ENCODE peak calls at places on chromosomes 1 and 21, in seven cellular contexts. A is GM23338, B is breast epithelium, S is prostate gland, G is H1, W is spleen, Z is Panc1. P is an unnamed sample.

GRCh38 chr1:240055978-240056772 is 35.5 kb upstream of the FMN2 start:
- DNase-seq in G (no peak), S (no peak), W (no peak), Z (no peak), B (no peak), A (no peak), P (no peak)

GRCh38 chr1:236147521-236148470 is 5.5 kb downstream of the GPR137B start:
- DNase-seq in W (no peak), S (no peak), B (no peak), Z (no peak), G (no peak), A (no peak), P (no peak)

GRCh38 chr1:62407398-62408009 is 29.3 kb upstream of the USP1 start:
- DNase-seq in B (no peak), Z (peak), S (peak), G (no peak), A (peak), W (no peak), P (peak)

GRCh38 chr21:36776981-36777617 is 78.2 kb downstream of the SIM2 start:
- DNase-seq in S (no peak), G (no peak), W (no peak), A (no peak), Z (no peak), B (no peak), P (no peak)

GRCh38 chr1:207867136-207868081 is 43.5 kb downstream of the CD34 start:
- DNase-seq in W (peak), Z (no peak), B (peak), A (no peak), G (no peak), S (peak), P (no peak)

GRCh38 chr1:5348732-5349465 is 643.3 kb downstream of the NPHP4 start:
- DNase-seq in A (no peak), B (no peak), Z (no peak), W (no peak), G (no peak), S (no peak), P (no peak)

GRCh38 chr1:162319510-162320160 is 57.0 kb downstream of the SPATA46 start:
- DNase-seq in Z (no peak), W (no peak), S (peak), G (no peak), A (no peak), B (peak), P (no peak)

GRCh38 chr21:26389971-26390641 is 183.0 kb downstream of the CYYR1 start:
- DNase-seq in S (peak), Z (peak), A (no peak), G (no peak), W (no peak), B (no peak), P (no peak)

GRCh38 chr21:35346697-35347096 is 297.6 kb upstream of the RUNX1 start:
- DNase-seq in A (no peak), Z (no peak), G (no peak), S (no peak), B (no peak), W (no peak), P (no peak)

GRCh38 chr1:71638081-71638766 is 557.4 kb upstream of the ZRANB2 start:
- DNase-seq in A (no peak), B (no peak), S (no peak), Z (no peak), W (no peak), G (no peak), P (no peak)

GRCh38 chr1:210587547-210587946 is 258.8 kb downstream of the HHAT start:
- DNase-seq in Z (no peak), S (no peak), A (peak), G (no peak), B (no peak), W (no peak), P (no peak)

GRCh38 chr1:8754993-8755392 is 62.4 kb downstream of the RERE start:
- DNase-seq in Z (no peak), B (no peak), G (no peak), S (no peak), W (no peak), A (peak), P (no peak)

GRCh38 chr21:39025198-39025597 is 158.1 kb downstream of the PSMG1 start:
- DNase-seq in A (no peak), S (no peak), B (no peak), G (no peak), W (no peak), Z (no peak), P (no peak)

GRCh38 chr21:39033878-39034589 is 149.2 kb downstream of the PSMG1 start:
- DNase-seq in W (no peak), G (no peak), B (peak), S (peak), Z (no peak), A (no peak), P (no peak)

GRCh38 chr21:39030127-39030884 is 152.9 kb downstream of the PSMG1 start:
- DNase-seq in S (no peak), Z (no peak), G (peak), A (peak), W (no peak), B (no peak), P (no peak)

GRCh38 chr21:39024538-39024937 is 158.7 kb downstream of the PSMG1 start:
- DNase-seq in W (no peak), Z (no peak), B (no peak), A (no peak), S (no peak), G (no peak), P (no peak)

DNA sequence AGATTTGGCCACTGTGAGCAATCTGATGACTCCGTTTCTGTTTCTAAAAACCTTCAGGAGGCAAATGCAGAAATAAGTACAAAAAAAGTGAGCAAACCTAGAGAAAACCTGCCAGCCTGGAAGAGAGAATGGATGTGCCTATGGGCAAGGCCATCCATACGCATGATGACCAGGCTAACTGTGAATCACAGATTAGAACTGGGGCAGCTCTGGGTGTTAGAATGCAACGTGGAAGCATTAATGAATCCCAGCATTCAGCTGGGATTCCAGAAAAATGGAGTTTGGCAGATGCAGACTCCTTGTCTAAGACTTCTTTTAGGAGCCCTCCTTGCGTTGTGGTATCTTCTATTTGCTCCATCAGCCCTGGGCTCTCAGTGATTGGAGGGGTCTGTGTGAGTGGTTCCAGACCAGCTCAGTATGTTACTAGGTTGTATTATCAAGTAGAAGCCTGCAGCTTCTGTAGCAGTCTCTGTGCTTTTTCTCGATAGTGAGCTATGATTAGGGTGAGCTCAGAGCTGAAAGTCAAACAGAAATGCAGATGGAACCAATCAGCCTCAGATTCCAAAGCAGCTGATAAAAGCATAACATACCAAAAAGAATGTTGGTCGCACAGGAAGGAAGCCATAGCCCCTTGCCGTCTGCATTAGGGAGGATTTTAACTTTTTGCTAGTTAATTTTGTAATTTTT is 154.0 kb downstream of the PSMG1 start:
- DNase-seq in A (no peak), G (no peak), W (no peak), B (no peak), Z (no peak), S (no peak), P (no peak)
- H3K27ac ChIP-seq in A (peak), G (no peak), W (no peak), B (no peak), Z (no peak), S (no peak), P (peak)

GRCh38 chr1:205852969-205853368 is 3.0 kb upstream of the PM20D1 start:
- DNase-seq in Z (no peak), W (no peak), G (no peak), B (no peak), S (no peak), A (no peak), P (no peak)

GRCh38 chr1:205851993-205852392 is 2.1 kb upstream of the PM20D1 start:
- DNase-seq in A (no peak), W (no peak), B (no peak), Z (no peak), S (no peak), G (no peak), P (no peak)

DNA sequence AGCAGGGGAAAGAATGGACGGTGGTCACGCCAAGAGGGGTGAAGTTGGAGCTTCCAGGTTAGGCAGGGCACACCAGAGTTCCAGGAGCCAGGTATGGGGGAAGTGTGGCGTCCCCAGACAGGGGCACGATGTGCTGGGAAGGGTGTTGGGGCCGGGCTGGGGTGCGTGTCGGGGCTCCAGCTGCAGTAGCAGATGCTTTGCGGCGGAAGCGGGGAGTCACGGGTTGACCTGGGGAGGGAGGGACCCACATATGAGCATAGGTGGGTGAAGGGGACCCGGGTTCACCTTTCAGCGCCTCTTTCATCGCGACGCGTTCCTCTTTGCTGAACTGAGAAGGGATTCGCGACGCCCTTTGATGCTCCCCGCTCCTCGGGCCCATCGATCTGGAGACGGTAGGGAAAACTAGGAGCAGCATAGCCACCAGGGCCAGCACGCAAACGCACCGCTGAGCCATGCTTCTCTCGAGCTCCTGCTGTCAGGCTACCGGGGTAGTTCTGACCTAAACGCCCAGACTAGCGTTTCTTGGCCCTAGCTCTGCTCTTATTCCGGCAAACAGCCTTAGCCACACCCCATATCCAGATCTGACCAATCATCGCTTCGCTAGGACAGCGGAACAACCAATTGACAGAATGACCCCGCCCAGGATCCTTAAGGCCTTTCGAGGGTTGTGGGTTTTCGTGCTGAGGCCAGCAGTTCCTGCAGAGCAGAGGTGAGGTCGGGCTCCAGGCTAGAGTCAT is at the start of gene PM20D1:
- DNase-seq in A (peak), S (peak), B (peak), W (peak), Z (peak), G (peak), P (no peak)
- TF ChIP-seq POLR2AphosphoS5 in A (peak), S (peak), B (no peak), W (peak), Z (no peak), G (no peak), P (no peak)

GRCh38 chr1:190477687-190478192 is at the start of gene BRINP3:
- DNase-seq in G (no peak), B (no peak), S (no peak), A (no peak), W (no peak), Z (no peak), P (no peak)
- H3K4me3 ChIP-seq in G (peak), B (peak), S (peak), A (peak), W (no peak), Z (peak), P (peak)

DNA sequence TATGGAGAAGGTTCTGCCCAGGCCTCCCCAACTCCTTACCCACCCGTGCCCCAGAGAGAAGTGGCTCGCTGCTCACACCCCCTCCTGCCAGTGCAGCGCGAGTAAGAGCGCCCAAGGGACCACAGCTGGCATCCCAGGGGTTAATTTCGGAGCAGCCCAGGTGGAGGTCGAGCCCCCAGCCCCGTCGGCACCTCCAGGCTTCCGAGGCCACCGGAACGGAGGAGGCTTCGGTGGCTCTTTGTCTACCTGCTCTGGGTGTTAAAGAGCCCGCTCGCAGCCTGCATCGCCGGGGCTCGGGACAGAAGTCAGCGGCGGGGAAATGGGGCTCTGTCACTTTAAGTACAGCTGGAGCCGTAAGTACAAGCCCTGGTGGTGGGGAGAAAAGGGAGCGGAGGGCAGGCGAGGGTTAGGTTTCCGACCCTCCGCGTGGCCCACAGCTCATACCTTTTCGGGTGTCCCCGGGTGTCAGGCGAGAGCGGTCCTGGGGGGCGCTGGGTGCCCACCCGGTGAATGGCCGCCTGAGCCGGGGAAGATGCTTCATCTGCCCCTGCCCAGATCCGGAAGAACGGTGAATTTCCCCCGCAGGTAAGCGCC is 89.4 kb upstream of the IPO9 start:
- DNase-seq in W (peak), Z (no peak), S (peak), G (no peak), B (no peak), A (peak), P (no peak)
- H3K27ac ChIP-seq in W (no peak), Z (peak), S (peak), G (no peak), B (peak), A (no peak), P (no peak)

GRCh38 chr1:234845836-234846235 is 235.9 kb upstream of the IRF2BP2 start:
- DNase-seq in W (no peak), B (no peak), G (no peak), A (no peak), Z (no peak), S (no peak), P (no peak)
- TF ChIP-seq POLR2AphosphoS5 in W (no peak), B (no peak), G (no peak), A (no peak), Z (no peak), S (no peak), P (no peak)

GRCh38 chr1:116907351-116907750 is 2.4 kb upstream of the PTGFRN start:
- DNase-seq in W (no peak), B (no peak), Z (no peak), A (no peak), S (no peak), G (no peak), P (no peak)
- H3K4me3 ChIP-seq in W (no peak), B (no peak), Z (no peak), A (no peak), S (no peak), G (no peak), P (no peak)